ENCODE peak calls at places on chromosome 11, in four cellular contexts. S is GDM1, M is Ammon's horn, Q is SW 1271. U is an unnamed sample.

GRCh38 chr11:9017773-9018172 is 14.0 kb upstream of the NRIP3 start:
- DNase-seq in M (peak), Q (no peak), S (peak), U (peak)

GRCh38 chr11:65384301-65384889 is 1.9 kb upstream of the SLC25A45 start:
- DNase-seq in S (peak), Q (no peak), M (no peak), U (no peak)

GRCh38 chr11:29328961-29329441 is 687.8 kb downstream of the KCNA4 start:
- DNase-seq in S (no peak), Q (peak), M (peak), U (no peak)

GRCh38 chr11:70367071-70367470 is 31.3 kb upstream of the CTTN start:
- DNase-seq in M (no peak), Q (no peak), S (no peak), U (no peak)

GRCh38 chr11:118956094-118956846 is at the start of gene UPK2:
- DNase-seq in M (peak), S (peak), Q (peak), U (peak)

GRCh38 chr11:2325719-2326118 is 23.9 kb downstream of the TSPAN32 start:
- DNase-seq in Q (no peak), S (no peak), M (no peak), U (no peak)

GRCh38 chr11:1397146-1397861 is 7.6 kb downstream of the BRSK2 start:
- DNase-seq in M (peak), S (no peak), Q (no peak), U (no peak)

GRCh38 chr11:117743121-117743815 is 53.7 kb downstream of the DSCAML1 start:
- DNase-seq in M (no peak), S (peak), Q (no peak), U (no peak)

GRCh38 chr11:330694-331314 is 10.1 kb upstream of the IFITM3 start:
- DNase-seq in S (no peak), Q (no peak), M (no peak), U (peak)

GRCh38 chr11:129933866-129934265 is 38.5 kb upstream of the NFRKB start:
- DNase-seq in S (no peak), Q (no peak), M (no peak), U (no peak)

GRCh38 chr11:86761978-86762377 is 38.4 kb upstream of the PRSS23 start:
- DNase-seq in Q (no peak), S (no peak), M (no peak), U (no peak)

GRCh38 chr11:14312736-14313438 is 46.1 kb downstream of the RRAS2 start:
- DNase-seq in Q (no peak), M (no peak), S (no peak), U (no peak)

GRCh38 chr11:75286826-75287465 is 46.4 kb downstream of the TPBGL start:
- DNase-seq in S (no peak), Q (no peak), M (no peak), U (no peak)

GRCh38 chr11:37504925-37505324 is 906.9 kb upstream of the RAG2 start:
- DNase-seq in S (no peak), Q (peak), M (no peak), U (no peak)

GRCh38 chr11:100681064-100681502 is 6.0 kb upstream of the ARHGAP42 start:
- DNase-seq in S (peak), M (peak), Q (no peak), U (peak)

GRCh38 chr11:132100583-132100982 is 730.2 kb downstream of the NTM start:
- DNase-seq in S (no peak), Q (no peak), M (no peak), U (no peak)

GRCh38 chr11:76824980-76825725 is 35.6 kb upstream of the ACER3 start:
- DNase-seq in S (no peak), Q (no peak), M (no peak), U (no peak)

GRCh38 chr11:44988981-44989635 is 38.4 kb upstream of the TP53I11 start:
- DNase-seq in Q (no peak), M (no peak), S (no peak), U (no peak)

GRCh38 chr11:59783632-59784090 is 26.9 kb downstream of the MRPL16 start:
- DNase-seq in Q (no peak), M (no peak), S (no peak), U (no peak)

GRCh38 chr11:1165256-1166041 is 7.7 kb downstream of the MUC5AC start:
- DNase-seq in Q (no peak), M (no peak), S (no peak), U (no peak)

GRCh38 chr11:429931-430456 is 11.8 kb downstream of the ANO9 start:
- DNase-seq in S (no peak), M (no peak), Q (no peak), U (no peak)

GRCh38 chr11:130544266-130544665 is 95.8 kb downstream of the ADAMTS15 start:
- DNase-seq in M (no peak), S (no peak), Q (no peak), U (no peak)

U was measured in GF-D8.